ENCODE peak calls at places on chromosomes 7 and 10, in four cellular contexts. One of them, this sample, is unnamed.

GRCh38 chr10:86443936-86444335 is 77.3 kb upstream of the GRID1 start:
- DNase-seq in IMR-90: peak; percentile 52
- DNase-seq in heart right ventricle: no peak
- DNase-seq in upper lobe of right lung: no peak
- DNase-seq in this sample: no peak

GRCh38 chr10:122350893-122351292 is 23.6 kb upstream of the PLEKHA1 start:
- DNase-seq in upper lobe of right lung: no peak
- DNase-seq in heart right ventricle: no peak
- DNase-seq in IMR-90: no peak
- DNase-seq in this sample: no peak

GRCh38 chr10:42950606-42951485 is 126.0 kb upstream of the RET start:
- DNase-seq in upper lobe of right lung: peak; percentile 2
- DNase-seq in heart right ventricle: no peak
- DNase-seq in IMR-90: no peak
- DNase-seq in this sample: no peak

GRCh38 chr10:76036410-76036940 is 605.1 kb downstream of the LRMDA start:
- DNase-seq in IMR-90: peak; percentile 56
- DNase-seq in heart right ventricle: peak; percentile 73
- DNase-seq in upper lobe of right lung: peak; percentile 85
- DNase-seq in this sample: no peak

GRCh38 chr10:70758757-70759514 is 26.2 kb downstream of the TBATA start:
- DNase-seq in heart right ventricle: no peak
- DNase-seq in IMR-90: peak; percentile 66
- DNase-seq in upper lobe of right lung: peak; percentile 43
- DNase-seq in this sample: peak; percentile 31

GRCh38 chr10:97685395-97685958 is 1.6 kb downstream of the AVPI1 start:
- DNase-seq in heart right ventricle: no peak
- DNase-seq in IMR-90: peak; percentile 58
- DNase-seq in upper lobe of right lung: peak; percentile 67
- DNase-seq in this sample: no peak

GRCh38 chr7:25795824-25796235 is 356.2 kb upstream of the NFE2L3 start:
- DNase-seq in upper lobe of right lung: no peak
- DNase-seq in heart right ventricle: no peak
- DNase-seq in IMR-90: peak; percentile 52
- DNase-seq in this sample: no peak

GRCh38 chr10:76717141-76717540 is 920.5 kb downstream of the KCNMA1 start:
- DNase-seq in upper lobe of right lung: no peak
- DNase-seq in IMR-90: peak; percentile 71
- DNase-seq in heart right ventricle: no peak
- DNase-seq in this sample: no peak

GRCh38 chr7:135217645-135218509 is 6.6 kb upstream of the WDR91 start:
- DNase-seq in IMR-90: no peak
- DNase-seq in upper lobe of right lung: no peak
- DNase-seq in heart right ventricle: no peak
- DNase-seq in this sample: peak; percentile 87

GRCh38 chr10:11148131-11148530 is 130.5 kb downstream of the CELF2 start:
- DNase-seq in IMR-90: no peak
- DNase-seq in heart right ventricle: no peak
- DNase-seq in upper lobe of right lung: no peak
- DNase-seq in this sample: no peak

GRCh38 chr10:110871236-110872084 is at the start of gene PDCD4:
- DNase-seq in heart right ventricle: peak; percentile 100
- DNase-seq in IMR-90: peak; percentile 96
- DNase-seq in upper lobe of right lung: peak; percentile 99
- DNase-seq in this sample: peak; percentile 58

GRCh38 chr7:38840736-38841460 is 68.1 kb downstream of the VPS41 start:
- DNase-seq in IMR-90: peak; percentile 93
- DNase-seq in heart right ventricle: no peak
- DNase-seq in upper lobe of right lung: no peak
- DNase-seq in this sample: peak; percentile 71

GRCh38 chr7:40972426-40972825 is 730.5 kb downstream of the INHBA start:
- DNase-seq in upper lobe of right lung: no peak
- DNase-seq in IMR-90: no peak
- DNase-seq in heart right ventricle: no peak
- DNase-seq in this sample: no peak

GRCh38 chr10:32577448-32577847 is 131.5 kb downstream of the CCDC7 start:
- DNase-seq in upper lobe of right lung: no peak
- DNase-seq in IMR-90: peak; percentile 9
- DNase-seq in heart right ventricle: no peak
- DNase-seq in this sample: peak; percentile 9

GRCh38 chr7:17009007-17009719 is 127.4 kb upstream of the AGR3 start:
- DNase-seq in upper lobe of right lung: no peak
- DNase-seq in heart right ventricle: no peak
- DNase-seq in IMR-90: peak; percentile 45
- DNase-seq in this sample: no peak

GRCh38 chr7:133290041-133290440 is 37.2 kb downstream of the EXOC4 start:
- DNase-seq in upper lobe of right lung: no peak
- DNase-seq in heart right ventricle: no peak
- DNase-seq in IMR-90: peak; percentile 50
- DNase-seq in this sample: no peak

GRCh38 chr10:78774999-78775711 is 293.6 kb upstream of the ZMIZ1 start:
- DNase-seq in heart right ventricle: no peak
- DNase-seq in IMR-90: peak; percentile 83
- DNase-seq in upper lobe of right lung: peak; percentile 54
- DNase-seq in this sample: no peak

GRCh38 chr10:132880148-132880981 is 62.0 kb downstream of the CFAP46 start:
- DNase-seq in upper lobe of right lung: peak; percentile 44
- DNase-seq in IMR-90: no peak
- DNase-seq in heart right ventricle: peak; percentile 1
- DNase-seq in this sample: no peak

GRCh38 chr7:111931016-111931517 is 275.1 kb downstream of the DOCK4 start:
- DNase-seq in upper lobe of right lung: no peak
- DNase-seq in heart right ventricle: no peak
- DNase-seq in IMR-90: peak; percentile 75
- DNase-seq in this sample: peak; percentile 35

GRCh38 chr7:42456267-42456666 is 219.3 kb upstream of the GLI3 start:
- DNase-seq in heart right ventricle: no peak
- DNase-seq in upper lobe of right lung: no peak
- DNase-seq in IMR-90: no peak
- DNase-seq in this sample: no peak

GRCh38 chr10:12390733-12391132 is 41.4 kb downstream of the CAMK1D start:
- DNase-seq in heart right ventricle: no peak
- DNase-seq in IMR-90: peak; percentile 54
- DNase-seq in upper lobe of right lung: no peak
- DNase-seq in this sample: no peak

GRCh38 chr10:44462338-44462914 is 77.5 kb upstream of the CXCL12 start:
- DNase-seq in upper lobe of right lung: no peak
- DNase-seq in heart right ventricle: no peak
- DNase-seq in IMR-90: no peak
- DNase-seq in this sample: no peak

GRCh38 chr10:33749809-33750208 is 415.3 kb upstream of the NRP1 start:
- DNase-seq in heart right ventricle: no peak
- DNase-seq in IMR-90: no peak
- DNase-seq in upper lobe of right lung: no peak
- DNase-seq in this sample: no peak

GRCh38 chr10:49172204-49173132 is 15.7 kb downstream of the TMEM273 start:
- DNase-seq in upper lobe of right lung: no peak
- DNase-seq in IMR-90: no peak
- DNase-seq in heart right ventricle: no peak
- DNase-seq in this sample: no peak

GRCh38 chr10:12768156-12768731 is 233.3 kb downstream of the CCDC3 start:
- DNase-seq in heart right ventricle: no peak
- DNase-seq in IMR-90: peak; percentile 60
- DNase-seq in upper lobe of right lung: no peak
- DNase-seq in this sample: no peak

GRCh38 chr10:83333566-83333965 is 805.7 kb upstream of the GHITM start:
- DNase-seq in upper lobe of right lung: no peak
- DNase-seq in heart right ventricle: no peak
- DNase-seq in IMR-90: no peak
- DNase-seq in this sample: no peak

GRCh38 chr10:79088176-79088575 is 19.4 kb downstream of the ZMIZ1 start:
- DNase-seq in heart right ventricle: no peak
- DNase-seq in IMR-90: no peak
- DNase-seq in upper lobe of right lung: peak; percentile 78
- DNase-seq in this sample: no peak

GRCh38 chr10:124032982-124033886 is 60.2 kb downstream of the CHST15 start:
- DNase-seq in upper lobe of right lung: peak; percentile 46
- DNase-seq in IMR-90: peak; percentile 42
- DNase-seq in heart right ventricle: no peak
- DNase-seq in this sample: no peak

GRCh38 chr10:72087392-72087968 is 871 bp downstream of the SPOCK2 start:
- DNase-seq in IMR-90: no peak
- DNase-seq in heart right ventricle: no peak
- DNase-seq in upper lobe of right lung: no peak
- DNase-seq in this sample: no peak
- H3K4me3 ChIP-seq in IMR-90: no peak overlapping the region
- H3K4me3 ChIP-seq in heart right ventricle: peak overlapping the region; percentile 67
- H3K4me3 ChIP-seq in upper lobe of right lung: peak overlapping the region; percentile 60
- H3K4me3 ChIP-seq in this sample: peak overlapping the region; percentile 39

GRCh38 chr7:69674701-69675182 is 76.5 kb downstream of the AUTS2 start:
- DNase-seq in heart right ventricle: no peak
- DNase-seq in upper lobe of right lung: no peak
- DNase-seq in IMR-90: no peak
- DNase-seq in this sample: no peak

GRCh38 chr7:69678794-69679103 is 80.5 kb downstream of the AUTS2 start:
- DNase-seq in IMR-90: no peak
- DNase-seq in upper lobe of right lung: no peak
- DNase-seq in heart right ventricle: no peak
- DNase-seq in this sample: no peak

GRCh38 chr7:69677905-69678793 is 79.9 kb downstream of the AUTS2 start:
- DNase-seq in heart right ventricle: no peak
- DNase-seq in upper lobe of right lung: no peak
- DNase-seq in IMR-90: no peak
- DNase-seq in this sample: no peak

GRCh38 chr7:69676247-69676646 is 78.0 kb downstream of the AUTS2 start:
- DNase-seq in heart right ventricle: no peak
- DNase-seq in upper lobe of right lung: no peak
- DNase-seq in IMR-90: no peak
- DNase-seq in this sample: no peak

GRCh38 chr7:69677054-69677847 is 79.0 kb downstream of the AUTS2 start:
- DNase-seq in IMR-90: no peak
- DNase-seq in upper lobe of right lung: no peak
- DNase-seq in heart right ventricle: no peak
- DNase-seq in this sample: no peak
- TF ChIP-seq CTCF in IMR-90: no peak
- TF ChIP-seq CTCF in upper lobe of right lung: no peak
- TF ChIP-seq CTCF in heart right ventricle: peak; percentile 37
- TF ChIP-seq CTCF in this sample: peak; percentile 49

GRCh38 chr7:84194484-84195260 is at the start of gene SEMA3A:
- DNase-seq in IMR-90: peak; percentile 94
- DNase-seq in heart right ventricle: no peak
- DNase-seq in upper lobe of right lung: no peak
- DNase-seq in this sample: peak; percentile 18
- H3K4me3 ChIP-seq in IMR-90: peak within 1 kb of the TSS; percentile 84
- H3K4me3 ChIP-seq in heart right ventricle: peak within 1 kb of the TSS; percentile 50
- H3K4me3 ChIP-seq in upper lobe of right lung: peak within 1 kb of the TSS; percentile 46
- H3K4me3 ChIP-seq in this sample: peak within 1 kb of the TSS; percentile 66

DNA sequence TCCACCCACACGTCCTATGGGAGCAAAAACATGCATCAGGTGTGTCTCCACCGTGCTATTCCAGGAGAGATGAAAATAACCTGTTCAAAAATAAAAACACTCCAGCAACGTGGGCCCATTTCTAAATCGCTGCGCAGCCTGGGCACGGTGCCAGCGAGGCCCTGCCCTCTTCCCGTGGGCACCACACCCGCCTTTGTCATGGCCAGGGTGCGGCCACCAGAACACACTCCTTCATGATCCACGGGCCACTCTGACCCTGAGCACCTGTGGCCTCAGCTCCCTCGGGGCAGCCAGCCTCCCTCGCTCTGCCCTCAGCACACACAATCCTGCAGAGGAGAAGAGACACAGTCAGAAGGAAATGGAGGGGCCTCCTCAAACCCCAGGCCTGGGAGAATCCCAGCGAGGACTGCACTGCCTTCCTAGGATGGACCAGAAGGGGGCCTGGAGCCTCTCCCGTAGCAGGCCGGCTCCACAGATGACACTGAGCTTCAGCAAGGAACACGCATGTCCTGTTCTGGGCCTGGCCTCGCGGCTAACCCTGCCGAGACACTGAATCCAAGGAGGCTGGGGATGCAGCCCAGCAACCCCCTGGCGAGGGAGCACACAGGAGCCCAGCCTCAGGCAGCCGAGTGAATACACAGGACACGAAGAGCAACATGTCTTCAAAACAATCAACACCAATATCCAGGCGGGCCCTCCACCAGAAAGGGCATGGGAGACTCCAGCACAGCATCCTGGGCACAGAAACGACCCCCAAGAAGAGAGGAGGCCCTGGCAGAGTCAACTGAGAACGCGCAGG is 169.0 kb downstream of the MAD1L1 start:
- DNase-seq in upper lobe of right lung: no peak
- DNase-seq in heart right ventricle: peak; percentile 56
- DNase-seq in IMR-90: peak; percentile 17
- DNase-seq in this sample: no peak
- TF ChIP-seq CTCF in upper lobe of right lung: no peak
- TF ChIP-seq CTCF in heart right ventricle: peak; percentile 29
- TF ChIP-seq CTCF in IMR-90: peak; percentile 16
- TF ChIP-seq CTCF in this sample: no peak

GRCh38 chr7:2863461-2864066 is 19.5 kb upstream of the GNA12 start:
- DNase-seq in heart right ventricle: peak; percentile 81
- DNase-seq in upper lobe of right lung: peak; percentile 87
- DNase-seq in IMR-90: peak; percentile 97
- DNase-seq in this sample: no peak
- H3K4me3 ChIP-seq in heart right ventricle: peak overlapping the region; percentile 26
- H3K4me3 ChIP-seq in upper lobe of right lung: peak overlapping the region; percentile 19
- H3K4me3 ChIP-seq in IMR-90: no peak overlapping the region
- H3K4me3 ChIP-seq in this sample: no peak overlapping the region

GRCh38 chr7:99994819-99995218 is 19.0 kb upstream of the AZGP1 start:
- DNase-seq in heart right ventricle: no peak
- DNase-seq in IMR-90: no peak
- DNase-seq in upper lobe of right lung: no peak
- DNase-seq in this sample: no peak

GRCh38 chr7:99996755-99997544 is 18.4 kb upstream of the ZKSCAN1 start:
- DNase-seq in heart right ventricle: no peak
- DNase-seq in upper lobe of right lung: no peak
- DNase-seq in IMR-90: no peak
- DNase-seq in this sample: no peak

GRCh38 chr7:99992330-99993037 is 16.7 kb upstream of the AZGP1 start:
- DNase-seq in IMR-90: no peak
- DNase-seq in heart right ventricle: peak; percentile 26
- DNase-seq in upper lobe of right lung: no peak
- DNase-seq in this sample: no peak

GRCh38 chr7:100000239-100000638 is 15.2 kb upstream of the ZKSCAN1 start:
- DNase-seq in upper lobe of right lung: no peak
- DNase-seq in heart right ventricle: no peak
- DNase-seq in IMR-90: no peak
- DNase-seq in this sample: no peak

DNA sequence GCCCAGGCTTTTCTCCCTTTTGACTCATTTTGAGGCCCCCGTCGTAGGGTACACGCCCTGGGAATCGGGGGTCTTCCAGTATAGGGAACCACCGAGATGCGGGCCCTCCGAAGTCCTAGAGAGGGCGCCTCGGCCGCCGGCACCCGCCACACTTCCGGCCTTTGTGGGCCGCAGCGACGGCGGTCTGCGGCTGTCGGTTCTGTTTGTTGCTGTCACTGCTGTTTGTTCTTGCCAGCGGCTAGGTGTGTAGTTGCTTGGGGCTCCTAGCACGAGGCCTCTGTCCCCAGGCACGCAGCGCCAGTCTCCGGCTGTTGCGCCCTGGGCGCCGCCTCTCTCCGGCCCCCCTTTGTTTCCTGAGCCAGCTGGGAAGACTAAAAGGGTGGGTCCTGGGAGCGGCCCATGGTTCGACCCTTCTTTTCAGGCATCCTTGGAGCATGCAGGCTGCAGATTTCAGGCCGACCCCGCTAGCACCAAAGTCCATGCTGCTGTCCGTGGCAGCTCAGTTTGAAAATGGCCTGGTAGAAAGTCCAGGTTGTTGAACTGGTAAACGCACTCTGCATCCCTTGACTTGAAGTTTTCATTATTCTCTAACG is 17.8 kb upstream of the ZKSCAN1 start:
- DNase-seq in upper lobe of right lung: peak; percentile 76
- DNase-seq in IMR-90: no peak
- DNase-seq in heart right ventricle: peak; percentile 71
- DNase-seq in this sample: no peak
- TF ChIP-seq CTCF in upper lobe of right lung: peak; percentile 45
- TF ChIP-seq CTCF in IMR-90: no peak
- TF ChIP-seq CTCF in heart right ventricle: peak; percentile 49
- TF ChIP-seq CTCF in this sample: peak; percentile 15

This sample was measured in epithelial cell of proximal tubule.